ENCODE peak calls at places on chromosome 20, in five cellular contexts. G, U, Q, D and S are unnamed samples.

GRCh38 chr20:3161316-3162079 is 1.8 kb upstream of the FASTKD5 start:
- DNase-seq in G (no peak), Q (no peak), D (no peak), U (no peak), S (no peak)

GRCh38 chr20:62133051-62133845 is 9.9 kb downstream of the PSMA7 start:
- DNase-seq in D (peak), U (no peak), Q (no peak), G (no peak), S (no peak)

GRCh38 chr20:63116412-63117106 is 99.4 kb downstream of the YTHDF1 start:
- DNase-seq in G (no peak), Q (no peak), U (no peak), D (no peak), S (no peak)

GRCh38 chr20:56691325-56691990 is 62.4 kb downstream of the TFAP2C start:
- DNase-seq in D (no peak), Q (no peak), U (no peak), G (no peak), S (no peak)

GRCh38 chr20:42721923-42722322 is 467.8 kb downstream of the PTPRT start:
- DNase-seq in U (no peak), Q (no peak), D (no peak), G (no peak), S (no peak)

GRCh38 chr20:57194154-57194553 is 72.3 kb downstream of the BMP7 start:
- DNase-seq in G (no peak), U (no peak), D (no peak), Q (no peak), S (no peak)

GRCh38 chr20:62320581-62321354 is 18.0 kb downstream of the ADRM1 start:
- DNase-seq in Q (no peak), D (no peak), U (no peak), G (no peak), S (no peak)

GRCh38 chr20:23404196-23404595 is 17.1 kb downstream of the NAPB start:
- DNase-seq in D (no peak), Q (no peak), G (no peak), U (no peak), S (no peak)

GRCh38 chr20:18363708-18364107 is 75.4 kb downstream of the ZNF133 start:
- DNase-seq in G (no peak), Q (no peak), U (no peak), D (no peak), S (no peak)

GRCh38 chr20:52482049-52482448 is 290.5 kb upstream of the ZFP64 start:
- DNase-seq in Q (no peak), D (no peak), G (no peak), U (no peak), S (no peak)
- TF ChIP-seq CTCF in Q (no peak), D (no peak), G (no peak), U (no peak), S (no peak)

GRCh38 chr20:15164726-15165125 is 827.3 kb upstream of the FLRT3 start:
- DNase-seq in D (no peak), Q (no peak), U (no peak), G (no peak), S (no peak)

GRCh38 chr20:15166744-15167143 is 829.3 kb upstream of the FLRT3 start:
- DNase-seq in U (no peak), Q (no peak), D (no peak), G (no peak), S (no peak)

GRCh38 chr20:15158438-15158990 is 821.1 kb upstream of the FLRT3 start:
- DNase-seq in Q (no peak), D (no peak), G (no peak), U (no peak), S (no peak)

GRCh38 chr20:15163632-15164031 is 826.2 kb upstream of the FLRT3 start:
- DNase-seq in Q (no peak), G (no peak), U (no peak), D (no peak), S (no peak)

DNA sequence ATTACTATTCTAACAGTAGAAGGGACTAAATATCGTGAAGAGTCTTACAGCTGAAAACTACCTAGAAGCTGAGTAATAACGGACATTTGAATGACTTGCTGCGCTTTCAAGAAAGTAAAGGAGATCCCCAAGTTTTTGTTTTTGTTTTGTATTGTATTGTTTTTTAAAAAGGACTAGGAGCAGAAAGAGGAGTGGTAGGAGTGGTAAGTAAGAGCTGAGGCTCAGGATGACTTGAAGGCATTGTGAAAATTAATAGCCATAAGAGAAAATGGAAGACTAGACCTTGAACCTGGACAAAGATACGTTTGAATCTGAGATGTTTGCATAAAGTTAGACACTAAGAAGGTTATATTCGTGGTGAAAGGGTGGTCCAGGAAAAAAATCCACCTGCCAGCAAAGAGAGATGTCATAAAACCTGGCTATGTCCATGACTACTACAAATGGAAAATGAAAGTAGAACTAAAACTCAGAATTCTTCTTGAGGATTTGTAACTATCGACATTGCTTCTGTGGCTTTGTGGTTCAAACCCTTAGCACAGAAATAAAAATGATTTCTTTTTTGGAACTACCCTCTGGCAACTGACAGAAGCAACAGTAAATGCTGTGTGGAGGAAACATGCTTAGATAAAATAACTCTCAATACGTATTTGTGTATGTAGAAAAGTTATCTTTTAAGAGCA is 824.8 kb upstream of the FLRT3 start:
- DNase-seq in D (no peak), G (no peak), U (no peak), Q (no peak), S (no peak)
- H3K4me3 ChIP-seq in D (peak), G (peak), U (peak), Q (peak), S (peak)

GRCh38 chr20:14343658-14344057 is 6.2 kb upstream of the FLRT3 start:
- DNase-seq in Q (no peak), D (no peak), U (no peak), G (no peak), S (no peak)
- H3K27ac ChIP-seq in Q (no peak), D (no peak), U (no peak), G (no peak), S (no peak)

GRCh38 chr20:51326241-51326819 is 216.2 kb downstream of the NFATC2 start:
- DNase-seq in D (no peak), G (peak), Q (no peak), U (no peak), S (no peak)
- TF ChIP-seq CTCF in D (no peak), G (no peak), Q (peak), U (peak), S (peak)

GRCh38 chr20:12391099-12391498 is 473.4 kb downstream of the BTBD3 start:
- DNase-seq in D (no peak), Q (no peak), U (no peak), G (no peak), S (no peak)

GRCh38 chr20:12395404-12396159 is 477.9 kb downstream of the BTBD3 start:
- DNase-seq in Q (no peak), D (no peak), U (no peak), G (no peak), S (no peak)

GRCh38 chr20:12394786-12395185 is 477.1 kb downstream of the BTBD3 start:
- DNase-seq in Q (no peak), D (no peak), U (no peak), G (no peak), S (no peak)
- H3K4me3 ChIP-seq in Q (no peak), D (no peak), U (no peak), G (no peak), S (no peak)

GRCh38 chr20:10504893-10505292 is 69.8 kb downstream of the SLX4IP start:
- DNase-seq in G (peak), U (no peak), Q (no peak), D (peak), S (no peak)

GRCh38 chr20:10508468-10509251 is 73.6 kb downstream of the SLX4IP start:
- DNase-seq in Q (no peak), U (no peak), G (peak), D (peak), S (peak)

GRCh38 chr20:10505320-10506226 is 70.5 kb downstream of the SLX4IP start:
- DNase-seq in Q (no peak), G (peak), U (peak), D (peak), S (peak)

GRCh38 chr20:10508060-10508459 is 73.0 kb downstream of the SLX4IP start:
- DNase-seq in Q (no peak), U (no peak), D (peak), G (no peak), S (peak)

DNA sequence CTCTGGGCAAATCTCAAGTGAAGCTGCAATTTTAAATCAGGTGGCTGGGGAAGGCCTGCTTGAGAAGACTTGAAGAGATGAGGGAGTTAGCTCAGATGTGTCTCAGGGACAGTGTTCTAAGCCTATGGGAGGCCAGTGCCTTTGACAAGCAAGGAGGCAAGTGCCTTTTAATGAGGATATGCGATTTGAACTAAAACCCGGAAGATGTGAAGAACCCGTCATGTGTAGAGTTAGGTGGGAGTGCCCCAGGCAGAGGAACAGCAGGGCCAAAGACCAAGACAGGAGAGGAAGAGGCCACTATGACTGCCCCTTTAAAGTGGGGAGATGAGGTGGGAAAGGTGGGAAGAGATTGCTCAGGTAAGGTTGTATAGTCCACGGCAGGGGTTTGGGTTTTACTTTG is 71.9 kb downstream of the SLX4IP start:
- DNase-seq in Q (no peak), D (no peak), U (no peak), G (no peak), S (no peak)
- H3K27ac ChIP-seq in Q (no peak), D (peak), U (peak), G (peak), S (peak)

GRCh38 chr20:11970243-11970836 is 52.6 kb downstream of the BTBD3 start:
- DNase-seq in Q (no peak), U (no peak), G (no peak), D (no peak), S (no peak)

GRCh38 chr20:11965602-11966001 is 47.9 kb downstream of the BTBD3 start:
- DNase-seq in G (no peak), Q (no peak), U (no peak), D (no peak), S (no peak)
- TF ChIP-seq CTCF in G (no peak), Q (no peak), U (no peak), D (no peak), S (no peak)

DNA sequence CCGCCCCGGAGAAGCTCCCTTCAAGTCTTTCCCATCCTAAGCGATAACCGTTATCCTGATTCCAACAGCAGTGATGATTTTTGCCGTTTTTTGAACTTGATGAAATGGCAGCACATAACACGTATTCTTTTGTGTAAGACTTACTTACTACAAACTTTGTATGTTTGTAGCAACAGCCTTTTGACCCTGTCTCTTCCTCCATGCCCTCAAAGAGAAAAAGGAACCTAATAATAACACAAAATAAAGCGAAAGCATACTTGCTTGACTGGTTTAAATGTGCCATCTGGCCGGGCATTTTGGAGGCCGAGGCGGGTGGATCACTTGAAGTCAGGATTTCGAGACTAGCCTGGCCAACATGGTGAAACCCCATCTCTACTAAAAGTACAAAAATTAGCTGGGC is 26.4 kb upstream of the SLC9A8 start:
- DNase-seq in U (no peak), D (no peak), Q (no peak), G (no peak), S (no peak)
- H3K4me3 ChIP-seq in U (no peak), D (no peak), Q (no peak), G (no peak), S (no peak)